ENCODE peak calls at places on chromosomes 16 and 17, in six cellular contexts. I, F, J, X, R and K are unnamed samples.

GRCh38 chr16:3127745-3128144 is 7.1 kb upstream of the ZNF213 start:
- DNase-seq in I (no peak), F (no peak), J (no peak), X (no peak), R (peak), K (no peak)

GRCh38 chr17:43740541-43740940 is 18.1 kb downstream of the SOST start:
- DNase-seq in I (no peak), F (no peak), J (no peak), X (no peak), R (peak), K (no peak)

GRCh38 chr17:20944014-20944905 is 98.6 kb downstream of the USP22 start:
- DNase-seq in I (peak), F (no peak), J (no peak), X (peak), R (peak), K (no peak)

GRCh38 chr17:41665566-41666335 is 22.9 kb upstream of the EIF1 start:
- DNase-seq in I (peak), F (peak), J (peak), X (peak), R (peak), K (peak)

GRCh38 chr17:4072487-4073157 is 70.2 kb downstream of the ZZEF1 start:
- DNase-seq in I (no peak), F (no peak), J (no peak), X (no peak), R (no peak), K (no peak)

GRCh38 chr16:11586375-11586855 is 304 bp downstream of the LITAF start:
- DNase-seq in I (no peak), F (peak), J (no peak), X (peak), R (no peak), K (peak)

GRCh38 chr16:75742424-75743047 is 16.2 kb upstream of the CPHXL start:
- DNase-seq in I (no peak), F (no peak), J (no peak), X (no peak), R (no peak), K (no peak)

GRCh38 chr16:11313493-11314308 is 31.6 kb upstream of the RMI2 start:
- DNase-seq in I (no peak), F (no peak), J (no peak), X (no peak), R (no peak), K (no peak)

GRCh38 chr17:75684249-75684648 is 17.1 kb downstream of the SAP30BP start:
- DNase-seq in I (peak), F (no peak), J (no peak), X (no peak), R (no peak), K (no peak)

GRCh38 chr16:57533618-57534336 is 2.6 kb downstream of the CCDC102A start:
- DNase-seq in I (peak), F (no peak), J (no peak), X (no peak), R (no peak), K (no peak)

GRCh38 chr16:17460890-17461289 is 9.9 kb downstream of the XYLT1 start:
- DNase-seq in I (no peak), F (no peak), J (no peak), X (no peak), R (no peak), K (no peak)

GRCh38 chr17:2094891-2095535 is 40.1 kb downstream of the HIC1 start:
- DNase-seq in I (peak), F (no peak), J (no peak), X (no peak), R (peak), K (no peak)

GRCh38 chr16:22206847-22207714 is 1.0 kb downstream of the EEF2K start:
- DNase-seq in I (peak), F (peak), J (no peak), X (peak), R (peak), K (peak)

GRCh38 chr16:55418586-55418985 is 60.4 kb upstream of the MMP2 start:
- DNase-seq in I (no peak), F (no peak), J (no peak), X (no peak), R (peak), K (no peak)

GRCh38 chr16:57023541-57024249 is 34.3 kb downstream of the NLRC5 start:
- DNase-seq in I (peak), F (no peak), J (peak), X (no peak), R (no peak), K (no peak)

GRCh38 chr16:4085405-4085970 is 30.8 kb downstream of the ADCY9 start:
- DNase-seq in I (no peak), F (no peak), J (no peak), X (no peak), R (peak), K (no peak)

GRCh38 chr16:73166972-73167550 is 119.1 kb upstream of the ZFHX3 start:
- DNase-seq in I (no peak), F (no peak), J (no peak), X (no peak), R (no peak), K (no peak)

GRCh38 chr16:70737377-70738082 is 51.7 kb upstream of the MTSS2 start:
- DNase-seq in I (peak), F (peak), J (peak), X (peak), R (peak), K (no peak)

GRCh38 chr17:44417553-44417952 is 28.1 kb upstream of the ITGA2B start:
- DNase-seq in I (no peak), F (no peak), J (no peak), X (no peak), R (peak), K (no peak)

GRCh38 chr17:72976971-72977767 is 115.3 kb downstream of the SLC39A11 start:
- DNase-seq in I (peak), F (peak), J (no peak), X (no peak), R (peak), K (peak)

GRCh38 chr16:68668266-68668665 is 23.2 kb downstream of the CDH3 start:
- DNase-seq in I (no peak), F (no peak), J (no peak), X (peak), R (peak), K (no peak)

GRCh38 chr17:34580685-34581445 is 1.5 kb downstream of the TMEM132E start:
- DNase-seq in I (no peak), F (no peak), J (no peak), X (no peak), R (no peak), K (peak)

GRCh38 chr17:1362065-1362848 is 37.8 kb downstream of the YWHAE start:
- DNase-seq in I (peak), F (no peak), J (no peak), X (no peak), R (no peak), K (no peak)

GRCh38 chr16:66408181-66409048 is 18.7 kb upstream of the BEAN1 start:
- DNase-seq in I (no peak), F (no peak), J (no peak), X (peak), R (peak), K (no peak)

GRCh38 chr17:76075364-76076099 is 951 bp downstream of the GALR2 start:
- DNase-seq in I (no peak), F (no peak), J (no peak), X (no peak), R (peak), K (no peak)

GRCh38 chr17:45719335-45720071 is 64.6 kb upstream of the CRHR1 start:
- DNase-seq in I (no peak), F (no peak), J (no peak), X (no peak), R (peak), K (no peak)

GRCh38 chr16:50269769-50270509 is 3.6 kb downstream of the ADCY7 start:
- DNase-seq in I (peak), F (no peak), J (no peak), X (no peak), R (no peak), K (no peak)

GRCh38 chr17:53950207-53950857 is 127.6 kb downstream of the KIF2B start:
- DNase-seq in I (no peak), F (no peak), J (no peak), X (peak), R (no peak), K (no peak)

GRCh38 chr17:44655983-44656700 is at the start of gene MEIOC:
- DNase-seq in I (no peak), F (no peak), J (no peak), X (no peak), R (peak), K (no peak)

GRCh38 chr17:61201211-61201610 is 198.4 kb upstream of the TBX2 start:
- DNase-seq in I (no peak), F (no peak), J (no peak), X (no peak), R (no peak), K (no peak)

GRCh38 chr16:22945361-22945760 is 131.4 kb downstream of the HS3ST2 start:
- DNase-seq in I (no peak), F (no peak), J (no peak), X (no peak), R (peak), K (no peak)

GRCh38 chr16:1102921-1103648 is 7.0 kb upstream of the C1QTNF8 start:
- DNase-seq in I (peak), F (peak), J (peak), X (peak), R (peak), K (no peak)

GRCh38 chr17:51224615-51225262 is 35.1 kb downstream of the MBTD1 start:
- DNase-seq in I (no peak), F (no peak), J (no peak), X (no peak), R (no peak), K (no peak)

GRCh38 chr17:75406222-75406615 is 741 bp upstream of the GRB2 start:
- DNase-seq in I (peak), F (no peak), J (no peak), X (no peak), R (peak), K (no peak)

DNA sequence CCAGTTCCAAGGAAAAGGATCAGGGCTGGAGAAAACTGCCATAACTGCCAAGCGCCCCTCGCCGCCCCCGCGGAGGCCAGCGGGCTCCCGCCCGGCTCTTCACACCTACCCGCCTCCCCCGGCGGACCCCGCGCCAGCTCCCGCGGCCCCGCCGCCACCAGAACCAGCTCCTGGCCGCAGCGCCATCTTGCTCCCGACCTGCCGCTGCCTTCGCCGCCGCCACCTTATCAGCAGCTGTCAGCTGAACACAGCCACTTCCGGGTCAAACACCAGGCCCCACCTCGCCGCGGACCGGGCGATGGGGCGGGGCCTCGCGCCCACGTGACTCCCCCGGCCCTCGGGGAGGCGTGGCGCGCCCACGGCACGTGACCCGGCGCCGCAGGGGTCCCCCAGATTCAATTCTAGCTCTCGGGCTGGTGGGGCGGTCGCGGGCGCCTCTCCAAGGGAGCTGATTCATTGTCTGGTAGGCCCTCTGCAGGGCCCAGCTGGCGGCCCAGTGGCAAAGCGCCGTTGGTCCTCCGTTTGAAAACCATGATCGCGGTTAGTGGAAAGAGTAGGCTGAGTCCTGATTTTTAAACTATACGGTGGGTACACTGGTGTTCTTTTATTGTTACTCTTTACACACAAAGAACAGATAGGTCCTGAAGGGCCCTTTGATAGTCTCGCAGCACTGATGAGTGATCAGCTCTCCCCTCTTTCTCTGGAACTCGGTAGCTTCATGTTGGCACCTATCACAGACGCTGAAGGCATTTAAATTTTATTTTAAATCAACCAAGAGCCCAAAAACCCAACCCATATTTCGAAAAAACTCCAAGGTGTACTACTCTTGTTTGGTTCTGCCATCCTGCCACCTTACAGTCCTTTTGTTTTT is at the start of gene SYNRG:
- DNase-seq in I (peak), F (peak), J (peak), X (peak), R (peak), K (peak)
- TF ChIP-seq CTCF in I (peak), F (peak), J (peak), X (peak), R (peak), K (peak)

DNA sequence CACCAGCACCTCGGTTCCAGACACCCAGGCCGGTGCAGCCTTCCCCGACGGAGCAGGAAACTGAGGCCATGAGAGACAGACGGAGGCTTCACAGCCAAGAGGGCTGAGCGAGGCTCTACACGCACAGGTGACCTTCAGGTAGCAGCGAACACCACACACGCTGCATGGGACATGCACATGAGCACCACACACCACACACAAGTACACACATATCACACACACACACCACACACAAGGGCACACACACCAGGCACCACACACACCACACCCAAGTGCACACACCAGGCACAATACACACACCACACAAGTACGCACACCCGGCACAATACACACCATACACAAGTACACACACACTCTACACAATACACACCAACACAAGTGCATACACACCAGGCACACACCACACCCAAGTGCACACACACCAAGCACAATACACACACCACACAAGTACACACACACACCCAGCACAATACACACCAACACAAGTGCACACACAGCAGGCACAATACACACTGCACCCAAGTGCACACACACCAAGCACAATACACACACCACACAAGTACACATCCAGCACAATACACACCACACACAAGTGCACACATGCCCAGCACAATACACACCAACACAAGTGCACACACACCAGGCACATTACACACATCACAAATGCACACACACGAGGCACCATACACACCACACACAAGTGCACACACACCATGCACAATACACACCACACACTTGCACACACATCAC is 33.4 kb upstream of the ZNF469 start:
- DNase-seq in I (no peak), F (no peak), J (no peak), X (no peak), R (no peak), K (peak)
- TF ChIP-seq CTCF in I (no peak), F (no peak), J (no peak), X (no peak), R (no peak), K (no peak)

GRCh38 chr16:85781156-85781555 is 18.2 kb downstream of the EMC8 start:
- DNase-seq in I (no peak), F (no peak), J (no peak), X (no peak), R (no peak), K (no peak)

GRCh38 chr16:85781685-85782370 is 17.5 kb downstream of the EMC8 start:
- DNase-seq in I (peak), F (peak), J (no peak), X (no peak), R (no peak), K (no peak)

GRCh38 chr16:85783441-85783840 is 15.9 kb downstream of the EMC8 start:
- DNase-seq in I (no peak), F (no peak), J (no peak), X (no peak), R (no peak), K (no peak)

GRCh38 chr16:85780281-85780680 is 19.1 kb downstream of the EMC8 start:
- DNase-seq in I (no peak), F (no peak), J (no peak), X (no peak), R (no peak), K (no peak)

GRCh38 chr16:85782476-85782875 is 16.9 kb downstream of the EMC8 start:
- DNase-seq in I (no peak), F (no peak), J (no peak), X (no peak), R (no peak), K (no peak)
- TF ChIP-seq CTCF in I (no peak), F (no peak), J (no peak), X (no peak), R (no peak), K (no peak)

GRCh38 chr17:78315355-78316114 is 44.3 kb downstream of the SOCS3 start:
- DNase-seq in I (peak), F (peak), J (peak), X (no peak), R (peak), K (no peak)
- TF ChIP-seq CTCF in I (no peak), F (no peak), J (no peak), X (no peak), R (peak), K (no peak)

DNA sequence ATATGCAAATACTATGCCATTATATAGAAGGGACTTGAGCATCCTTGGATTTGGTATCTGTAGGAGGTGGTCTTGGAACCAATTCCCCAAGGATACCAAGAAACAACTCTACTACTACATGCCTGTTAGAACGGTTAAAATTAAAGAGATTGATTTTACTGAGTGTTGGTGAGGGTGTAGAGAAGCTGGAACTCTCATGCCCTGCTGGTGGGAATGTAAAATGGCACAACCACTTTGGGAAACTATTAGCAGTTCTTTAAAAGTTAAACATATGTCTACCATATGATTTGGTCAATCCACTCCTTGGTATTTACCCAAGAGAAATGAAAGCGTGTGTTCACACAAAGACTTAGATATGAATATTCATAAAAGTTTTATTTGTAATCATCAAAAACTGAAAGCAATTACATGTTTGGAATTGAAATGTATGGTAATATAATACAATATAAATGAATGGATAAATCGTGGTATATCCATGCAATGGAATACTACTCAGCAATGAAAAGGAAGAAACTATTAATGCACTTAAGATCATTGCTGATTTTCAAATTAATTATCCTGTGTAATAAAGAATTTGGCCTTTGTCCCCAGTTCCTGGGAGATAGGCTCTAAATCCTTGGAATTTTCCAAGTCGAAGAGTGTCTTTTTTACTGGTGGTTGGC is 7.8 kb downstream of the MFSD6L start:
- DNase-seq in I (no peak), F (no peak), J (no peak), X (no peak), R (no peak), K (no peak)
- TF ChIP-seq CTCF in I (no peak), F (no peak), J (no peak), X (peak), R (peak), K (peak)

GRCh38 chr17:77499699-77500435 is 359.1 kb downstream of the SEC14L1 start:
- DNase-seq in I (peak), F (no peak), J (no peak), X (no peak), R (no peak), K (no peak)

GRCh38 chr17:77502626-77503292 is 362.0 kb downstream of the SEC14L1 start:
- DNase-seq in I (peak), F (no peak), J (no peak), X (no peak), R (no peak), K (no peak)

GRCh38 chr17:77498875-77499698 is 358.3 kb downstream of the SEC14L1 start:
- DNase-seq in I (peak), F (no peak), J (no peak), X (no peak), R (no peak), K (no peak)

GRCh38 chr17:77501751-77502625 is 361.2 kb downstream of the SEC14L1 start:
- DNase-seq in I (peak), F (no peak), J (no peak), X (no peak), R (no peak), K (no peak)

DNA sequence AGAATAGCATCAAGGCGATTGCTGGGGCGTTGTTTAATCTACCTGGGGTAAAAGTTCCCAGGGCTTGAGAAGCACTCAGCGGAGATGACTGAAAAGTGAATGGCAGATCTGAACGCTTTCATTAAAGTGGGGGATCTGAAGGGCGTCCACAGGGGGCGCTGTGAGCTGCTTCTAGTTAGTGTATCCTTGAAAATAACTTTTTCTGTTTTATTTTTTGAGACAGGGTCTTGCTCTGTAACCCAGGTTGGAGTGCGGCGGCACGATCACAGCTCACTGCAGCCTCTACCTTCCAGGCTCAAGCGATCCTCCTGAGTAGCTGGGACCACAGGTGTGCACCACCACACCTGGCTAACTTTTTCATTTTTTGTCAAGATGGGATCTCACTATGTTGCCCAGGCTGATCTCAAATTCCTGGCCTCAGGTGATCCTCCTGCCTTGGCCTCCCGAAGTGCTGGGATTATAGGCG is 360.4 kb downstream of the SEC14L1 start:
- DNase-seq in I (peak), F (no peak), J (peak), X (peak), R (no peak), K (no peak)
- TF ChIP-seq CTCF in I (no peak), F (peak), J (peak), X (peak), R (peak), K (peak)

GRCh38 chr16:19523559-19524355 is at the start of gene CCP110:
- DNase-seq in I (peak), F (peak), J (peak), X (peak), R (peak), K (peak)

GRCh38 chr16:19523184-19523558 is 571 bp upstream of the CCP110 start:
- DNase-seq in I (no peak), F (no peak), J (no peak), X (no peak), R (no peak), K (no peak)

GRCh38 chr16:19522369-19523159 is 666 bp upstream of the GDE1 start:
- DNase-seq in I (no peak), F (no peak), J (no peak), X (no peak), R (no peak), K (no peak)

GRCh38 chr16:19520861-19521331 is 1.0 kb downstream of the GDE1 start:
- DNase-seq in I (peak), F (no peak), J (no peak), X (peak), R (peak), K (no peak)

GRCh38 chr16:19521471-19522368 is at the start of gene GDE1:
- DNase-seq in I (peak), F (peak), J (peak), X (peak), R (peak), K (peak)
- TF ChIP-seq CTCF in I (no peak), F (peak), J (peak), X (peak), R (peak), K (peak)